ENCODE peak calls at places on chromosomes 6 and 20, in nine cellular contexts. G is SK-N-SH; M is MM.1S; N is hepatocyte; C is upper lobe of right lung; B is fibroblast of lung; I is CD8-positive, alpha-beta T cell; E is CD4-positive, alpha-beta T cell; J is dorsolateral prefrontal cortex. R is an unnamed sample. For H3K27me3, the result is how much of the 10 kb centered on the place peaks cover.

GRCh38 chr6:87293526-87293925 is 28.9 kb upstream of the SMIM8 start:
- DNase-seq in E (no peak), N (no peak), C (no peak), G (no peak), M (no peak), J (no peak), B (no peak), I (no peak), R (no peak)

GRCh38 chr20:58555078-58555765 is 40.0 kb upstream of the APCDD1L start:
- DNase-seq in N (no peak), B (peak), J (no peak), G (no peak), E (no peak), I (no peak), C (no peak), M (no peak), R (no peak)

GRCh38 chr20:13788167-13788834 is 3.5 kb downstream of the NDUFAF5 start:
- DNase-seq in N (peak), B (peak), G (peak), J (no peak), I (no peak), E (peak), C (no peak), M (peak), R (no peak)

GRCh38 chr6:4004249-4004648 is 74.7 kb downstream of the FAM217A start:
- DNase-seq in B (no peak), N (no peak), I (no peak), G (no peak), M (no peak), E (no peak), J (no peak), C (no peak), R (no peak)

GRCh38 chr20:53216856-53217576 is 244.9 kb downstream of the TSHZ2 start:
- DNase-seq in G (peak), M (peak), E (peak), B (peak), N (peak), C (peak), J (peak), I (peak), R (peak)

GRCh38 chr6:26183581-26184408 is 96.6 kb downstream of the HFE start:
- DNase-seq in G (peak), C (peak), N (peak), B (peak), I (peak), J (peak), M (peak), E (peak), R (peak)

GRCh38 chr6:36979343-36979742 is 6.7 kb downstream of the MTCH1 start:
- DNase-seq in N (peak), C (peak), E (peak), B (peak), I (no peak), G (peak), M (no peak), J (peak), R (no peak)

GRCh38 chr6:4401408-4402367 is 266.3 kb upstream of the ECI2 start:
- DNase-seq in N (no peak), G (no peak), J (no peak), E (no peak), B (peak), I (no peak), C (no peak), M (no peak), R (peak)

GRCh38 chr20:59752101-59752586 is 147.8 kb downstream of the PHACTR3 start:
- DNase-seq in J (no peak), N (no peak), G (no peak), E (no peak), C (no peak), I (no peak), B (no peak), M (peak), R (no peak)

GRCh38 chr6:142210606-142211005 is 63.5 kb downstream of the VTA1 start:
- DNase-seq in J (no peak), M (no peak), G (no peak), N (no peak), C (no peak), B (no peak), I (no peak), E (no peak), R (no peak)

GRCh38 chr6:56671651-56672461 is 29.2 kb upstream of the DST start:
- DNase-seq in N (peak), E (no peak), C (no peak), B (peak), I (no peak), M (no peak), J (peak), G (peak), R (peak)

GRCh38 chr6:39947611-39948068 is 13.4 kb upstream of the MOCS1 start:
- DNase-seq in I (no peak), N (no peak), B (no peak), C (no peak), J (no peak), E (no peak), M (no peak), G (no peak), R (no peak)

DNA sequence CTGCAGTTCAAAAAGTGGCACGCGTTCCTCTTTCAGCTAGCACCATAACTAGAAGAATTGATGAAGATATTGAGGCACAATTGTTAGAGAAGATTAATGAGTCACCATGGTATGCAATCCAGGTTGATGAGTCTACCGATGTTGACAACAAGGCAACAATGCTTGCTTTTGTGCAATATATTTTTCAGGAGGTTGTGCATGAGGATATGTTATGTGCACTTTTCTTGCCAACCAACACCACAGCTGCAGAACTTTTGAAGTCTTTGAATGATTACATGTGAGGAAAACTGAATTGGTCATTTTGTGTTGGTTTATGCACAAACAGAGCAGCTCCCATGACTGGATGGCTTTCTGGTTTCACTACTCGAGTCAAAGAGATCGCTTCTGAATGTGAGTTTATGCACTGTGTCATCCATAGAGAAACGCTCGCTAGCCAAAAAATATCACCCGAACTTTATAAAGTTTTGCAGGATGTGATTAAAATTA is 129.3 kb upstream of the SLC24A3 start:
- DNase-seq in J (no peak), I (no peak), C (no peak), N (no peak), E (no peak), M (no peak), B (no peak), G (no peak), R (no peak)
- H3K27ac ChIP-seq in J (no peak), I (no peak), C (no peak), N (no peak), E (no peak), M (no peak), B (no peak), G (no peak), R (no peak)

GRCh38 chr6:34514593-34515472 is 41.3 kb downstream of the SPDEF start:
- DNase-seq in B (peak), C (peak), I (no peak), E (no peak), G (peak), M (no peak), J (peak), N (peak), R (no peak)
- TF ChIP-seq CTCF in B (no peak), C (no peak), I (no peak), E (no peak), G (no peak), M (no peak), J (no peak), N (no peak), R (no peak)

GRCh38 chr20:57269148-57269984 is 2.9 kb upstream of the BMP7 start:
- DNase-seq in J (no peak), M (no peak), I (no peak), B (no peak), G (no peak), C (no peak), N (no peak), E (no peak), R (no peak)
- H3K27me3 ChIP-seq in J (under half), M (under half), I (under half), B (under half), G (under half), C (under half), N (under half), E (under half), R (under half)

GRCh38 chr6:111558690-111559192 is 46.9 kb downstream of the TRAF3IP2 start:
- DNase-seq in C (no peak), E (no peak), B (no peak), I (no peak), J (no peak), G (no peak), N (no peak), M (no peak), R (no peak)
- H3K27ac ChIP-seq in C (peak), E (no peak), B (peak), I (no peak), J (no peak), G (peak), N (peak), M (no peak), R (peak)

R was measured in psoas muscle.